ENCODE peak calls at places on chromosomes 16 and 17, in five cellular contexts. C is neuronal stem cell, A is mesenchymal stem cell, O is IMR-90, R is H1. L is an unnamed sample.

GRCh38 chr16:3696425-3697218 is 20.7 kb downstream of the TRAP1 start:
- DNase-seq in R (no peak), A (peak), O (peak), C (no peak), L (no peak)

GRCh38 chr17:34414338-34414737 is 51.3 kb upstream of the CCL1 start:
- DNase-seq in R (no peak), A (no peak), O (no peak), C (no peak), L (peak)

GRCh38 chr17:17403899-17404576 is 72.8 kb upstream of the MED9 start:
- DNase-seq in O (no peak), C (no peak), R (no peak), A (no peak), L (no peak)

GRCh38 chr16:80006175-80006895 is 405.8 kb upstream of the MAF start:
- DNase-seq in O (peak), R (no peak), C (no peak), A (peak), L (no peak)

GRCh38 chr17:17768415-17769088 is 68.2 kb downstream of the SREBF1 start:
- DNase-seq in C (no peak), R (no peak), O (no peak), A (no peak), L (no peak)

GRCh38 chr17:15463363-15463762 is 4.1 kb downstream of the CDRT4 start:
- DNase-seq in A (peak), C (no peak), R (no peak), O (peak), L (peak)

GRCh38 chr17:56838687-56839086 is 4.7 kb downstream of the DGKE start:
- DNase-seq in A (no peak), O (no peak), C (no peak), R (no peak), L (no peak)

GRCh38 chr16:19528666-19529065 is 4.9 kb downstream of the CCP110 start:
- DNase-seq in R (no peak), A (no peak), C (no peak), O (no peak), L (no peak)

GRCh38 chr16:69823831-69824563 is 61.9 kb downstream of the WWP2 start:
- DNase-seq in R (no peak), C (no peak), A (no peak), O (no peak), L (no peak)

GRCh38 chr16:65769055-65769465 is 597.4 kb upstream of the CDH5 start:
- DNase-seq in R (no peak), C (no peak), A (peak), O (peak), L (no peak)

GRCh38 chr16:87897563-87898505 is 28.5 kb upstream of the SLC7A5 start:
- DNase-seq in R (no peak), O (no peak), C (no peak), A (no peak), L (no peak)

GRCh38 chr17:61694095-61694494 is 103.1 kb upstream of the NACA2 start:
- DNase-seq in C (no peak), O (no peak), R (no peak), A (no peak), L (no peak)

GRCh38 chr17:76427457-76428231 is 25.3 kb downstream of the UBE2O start:
- DNase-seq in A (peak), C (no peak), R (no peak), O (peak), L (no peak)

GRCh38 chr17:83062011-83062817 is 17.2 kb upstream of the METRNL start:
- DNase-seq in O (no peak), A (no peak), C (no peak), R (no peak), L (peak)

GRCh38 chr17:41444186-41444585 is 3.4 kb upstream of the KRT38 start:
- DNase-seq in R (no peak), A (no peak), C (no peak), O (peak), L (no peak)

GRCh38 chr16:49468611-49469322 is 95.2 kb downstream of the C16orf78 start:
- DNase-seq in C (no peak), O (no peak), A (no peak), R (no peak), L (peak)

GRCh38 chr16:85072947-85073346 is 39.3 kb downstream of the CIBAR2 start:
- DNase-seq in O (peak), R (no peak), C (no peak), A (no peak), L (no peak)

GRCh38 chr17:16467044-16467443 is 24.9 kb downstream of the LRRC75A start:
- DNase-seq in O (no peak), R (no peak), C (no peak), A (no peak), L (no peak)

GRCh38 chr16:23482778-23483177 is 27.5 kb downstream of the GGA2 start:
- DNase-seq in C (no peak), O (no peak), R (no peak), A (no peak), L (no peak)

GRCh38 chr17:66340720-66341119 is 38.3 kb downstream of the PRKCA start:
- DNase-seq in A (no peak), O (no peak), R (no peak), C (no peak), L (no peak)

GRCh38 chr16:86289907-86290306 is 220.4 kb upstream of the FOXF1 start:
- DNase-seq in A (no peak), O (no peak), C (no peak), R (no peak), L (no peak)

GRCh38 chr16:87119748-87120147 is 197.4 kb downstream of the C16orf95 start:
- DNase-seq in C (no peak), O (no peak), A (no peak), R (no peak), L (no peak)

GRCh38 chr16:18800674-18801196 is 614 bp downstream of the ARL6IP1 start:
- DNase-seq in C (peak), R (no peak), A (peak), O (no peak), L (no peak)

GRCh38 chr17:77392376-77393273 is 251.9 kb downstream of the SEC14L1 start:
- DNase-seq in R (peak), C (no peak), O (no peak), A (no peak), L (peak)

GRCh38 chr17:1099242-1099641 is 80.5 kb downstream of the ABR start:
- DNase-seq in O (no peak), R (no peak), C (no peak), A (no peak), L (no peak)

GRCh38 chr16:74760007-74760767 is 14.4 kb downstream of the FA2H start:
- DNase-seq in R (no peak), C (no peak), A (peak), O (peak), L (no peak)

GRCh38 chr16:75097941-75098897 is 18.4 kb downstream of the LDHD start:
- DNase-seq in R (no peak), C (no peak), O (no peak), A (no peak), L (no peak)

GRCh38 chr16:8798535-8799157 is 1.0 kb downstream of the PMM2 start:
- DNase-seq in O (no peak), A (peak), C (no peak), R (no peak), L (no peak)

GRCh38 chr16:58502217-58502921 is 2.4 kb downstream of the NDRG4 start:
- DNase-seq in R (no peak), A (no peak), C (no peak), O (no peak), L (no peak)

GRCh38 chr17:17021194-17021863 is 20.9 kb upstream of the MPRIP start:
- DNase-seq in A (no peak), R (no peak), O (no peak), C (peak), L (peak)

GRCh38 chr17:42183741-42184711 is 1.2 kb downstream of the HCRT start:
- DNase-seq in R (no peak), O (peak), A (peak), C (peak), L (peak)

GRCh38 chr17:60790205-60790604 is 112.6 kb downstream of the BCAS3 start:
- DNase-seq in A (no peak), R (no peak), O (no peak), C (no peak), L (no peak)

GRCh38 chr16:17345043-17345442 is 125.7 kb downstream of the XYLT1 start:
- DNase-seq in R (no peak), C (no peak), A (no peak), O (peak), L (no peak)

DNA sequence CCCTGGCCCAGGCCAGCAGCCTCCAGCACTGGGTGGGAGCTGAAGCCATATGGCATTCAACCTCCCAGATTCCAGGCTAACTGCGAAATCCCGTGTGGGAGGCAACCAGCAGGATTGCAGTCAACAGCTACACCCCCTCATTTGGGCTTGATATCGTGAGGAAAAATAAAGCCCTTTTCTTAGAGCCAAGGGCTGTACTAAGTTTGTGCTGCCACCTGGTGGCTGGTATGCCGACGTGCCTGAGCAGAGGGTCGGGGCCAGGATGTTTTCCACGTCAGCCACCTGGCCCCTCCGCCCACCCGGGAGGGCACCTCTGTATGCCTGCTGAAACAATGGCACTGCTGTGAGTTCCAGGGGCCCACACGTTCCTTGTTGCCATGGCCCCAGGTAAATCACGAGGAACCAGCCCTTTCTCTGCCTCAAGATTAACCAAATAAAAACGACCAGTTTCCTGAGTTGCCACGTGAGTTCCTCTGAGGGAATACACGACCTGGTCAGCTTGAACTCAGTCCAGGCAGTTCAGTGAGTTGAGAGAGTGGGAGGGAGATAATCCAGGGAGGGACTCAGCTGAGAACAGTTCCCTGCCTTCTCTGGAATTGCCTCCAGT is 9.0 kb downstream of the TMEM98 start:
- DNase-seq in A (peak), O (peak), C (peak), R (peak), L (peak)
- H3K4me2 ChIP-seq in A (no peak), O (no peak), C (no peak), R (peak), L (no peak)

GRCh38 chr17:8226536-8227237 is 16.3 kb upstream of the AURKB start:
- DNase-seq in R (no peak), O (peak), C (peak), A (peak), L (peak)
- H3K27ac ChIP-seq in R (peak), O (peak), C (peak), A (peak), L (no peak)

DNA sequence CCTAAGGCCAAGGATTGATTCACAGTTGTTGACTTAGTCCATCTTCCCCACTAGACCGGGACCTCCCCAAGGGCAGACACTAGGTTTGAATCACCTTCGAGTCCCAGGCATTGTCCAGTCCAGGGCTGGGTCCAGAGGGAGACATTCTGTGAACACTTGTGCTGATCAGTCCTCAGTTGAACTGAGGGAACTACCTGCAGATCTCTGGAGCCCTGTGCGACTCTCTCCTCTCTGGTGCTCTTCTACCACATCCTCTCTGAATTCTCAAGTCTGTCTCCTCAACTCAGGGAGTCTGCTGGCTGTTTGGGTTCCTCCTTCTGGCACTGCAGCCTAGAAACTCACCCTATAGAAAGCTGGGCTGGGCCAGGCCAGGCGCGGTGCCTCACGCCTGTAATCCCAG is 10.8 kb downstream of the ZNF232 start:
- DNase-seq in O (no peak), C (no peak), A (no peak), R (no peak), L (no peak)
- H4K91ac ChIP-seq in O (no peak), C (no peak), A (no peak), R (no peak), L (no peak)

GRCh38 chr17:8057691-8058114 is 18.8 kb downstream of the ALOX15B start:
- DNase-seq in C (peak), A (peak), O (peak), R (no peak), L (peak)
- H3K4me2 ChIP-seq in C (no peak), A (no peak), O (no peak), R (peak), L (peak)

DNA sequence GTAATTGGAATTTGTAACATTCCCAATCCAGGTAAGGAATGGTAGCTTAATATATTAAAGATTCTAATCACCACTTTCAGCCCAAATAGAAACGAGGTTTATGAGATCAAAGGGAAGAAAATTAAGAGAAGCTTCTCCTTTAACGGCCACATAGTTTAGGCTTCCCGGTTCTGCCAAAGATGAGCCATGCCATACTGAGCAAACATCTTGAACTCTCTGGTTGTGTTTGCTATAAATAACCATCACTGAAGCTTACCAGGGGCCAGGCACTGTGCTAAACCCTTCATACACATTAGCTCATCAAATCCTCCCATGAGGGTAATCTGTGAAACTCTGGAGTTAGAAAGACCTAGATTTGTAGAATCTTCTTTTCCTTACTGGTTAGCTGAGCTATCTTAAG is 2.8 kb downstream of the MYH11 start:
- DNase-seq in C (no peak), A (no peak), O (no peak), R (no peak), L (no peak)
- H3K27ac ChIP-seq in C (no peak), A (no peak), O (no peak), R (no peak), L (no peak)

GRCh38 chr17:9671559-9671958 is 26.2 kb downstream of the USP43 start:
- DNase-seq in O (no peak), R (no peak), C (no peak), A (no peak), L (no peak)
- H4K91ac ChIP-seq in O (no peak), R (no peak), C (no peak), A (no peak), L (no peak)

GRCh38 chr17:43928606-43929005 is 13.7 kb downstream of the PPY start:
- DNase-seq in A (no peak), R (no peak), O (no peak), C (no peak), L (no peak)

GRCh38 chr17:43932923-43933322 is 9.4 kb downstream of the PPY start:
- DNase-seq in A (no peak), C (no peak), O (no peak), R (no peak), L (no peak)

GRCh38 chr17:43927101-43927935 is 15.0 kb downstream of the PPY start:
- DNase-seq in C (no peak), A (no peak), O (no peak), R (no peak), L (no peak)

GRCh38 chr17:43932357-43932756 is 9.9 kb downstream of the PPY start:
- DNase-seq in A (no peak), C (no peak), R (no peak), O (no peak), L (no peak)

GRCh38 chr17:43931062-43931571 is 11.2 kb downstream of the PPY start:
- DNase-seq in A (no peak), R (no peak), C (no peak), O (no peak), L (no peak)
- H3K4me2 ChIP-seq in A (no peak), R (no peak), C (no peak), O (no peak), L (no peak)

GRCh38 chr16:1723450-1724147 is 17.6 kb downstream of the MAPK8IP3 start:
- DNase-seq in O (peak), R (no peak), A (peak), C (no peak), L (no peak)
- H3K27ac ChIP-seq in O (peak), R (no peak), A (peak), C (no peak), L (no peak)

GRCh38 chr17:81980122-81980521 is 2.7 kb downstream of the ASPSCR1 start:
- DNase-seq in A (no peak), O (no peak), R (no peak), C (no peak), L (no peak)

GRCh38 chr17:81976332-81977210 is 858 bp upstream of the ASPSCR1 start:
- DNase-seq in A (peak), C (no peak), R (no peak), O (no peak), L (peak)

GRCh38 chr17:81978901-81979298 is 1.5 kb downstream of the ASPSCR1 start:
- DNase-seq in O (no peak), A (no peak), R (no peak), C (no peak), L (no peak)

GRCh38 chr17:81980752-81981239 is 3.4 kb downstream of the ASPSCR1 start:
- DNase-seq in O (no peak), R (no peak), A (no peak), C (no peak), L (no peak)

DNA sequence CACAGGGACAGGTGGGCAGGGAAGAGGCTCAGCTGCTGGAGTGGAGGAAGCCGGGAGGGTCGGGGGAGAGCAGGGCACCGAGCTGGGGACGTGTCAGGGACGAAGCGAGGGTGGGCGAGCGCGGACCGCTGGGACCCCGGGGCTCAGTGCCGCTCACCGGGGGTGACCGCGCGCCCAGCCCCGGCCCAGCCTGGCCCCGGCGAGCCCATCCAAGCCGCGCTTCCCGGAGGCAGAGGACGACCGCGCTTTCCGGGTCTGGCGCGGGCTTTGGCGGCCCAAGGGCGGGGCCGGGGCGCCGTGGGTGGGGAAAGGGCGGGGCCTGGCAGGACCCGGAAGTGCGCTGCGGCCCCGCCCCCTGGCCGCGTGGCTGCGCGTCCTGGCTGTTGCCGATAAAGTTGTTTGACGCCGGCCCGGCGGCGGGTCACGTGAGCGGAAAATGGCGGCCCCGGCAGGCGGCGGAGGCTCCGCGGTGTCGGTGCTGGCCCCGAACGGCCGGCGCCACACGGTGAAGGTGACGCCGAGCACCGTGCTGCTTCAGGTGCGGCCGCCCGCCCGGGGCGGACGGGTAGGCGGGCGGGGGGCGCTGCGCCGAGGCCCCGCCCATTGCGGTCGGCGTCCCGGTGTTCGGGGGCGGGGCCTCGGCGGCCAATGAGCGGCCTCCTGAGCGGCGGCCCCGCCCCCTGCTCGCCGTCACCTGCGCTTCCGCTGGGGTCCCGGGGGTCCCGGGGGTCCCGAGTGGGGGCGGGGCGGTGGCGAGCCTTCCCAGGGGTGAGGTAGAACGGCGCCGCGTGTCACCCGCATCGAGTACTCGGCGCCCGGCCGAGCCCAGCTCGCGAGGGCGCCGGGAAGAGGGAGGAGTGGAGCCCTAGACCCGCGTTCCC is at the start of gene ASPSCR1:
- DNase-seq in O (peak), R (peak), C (peak), A (peak), L (peak)
- H4K91ac ChIP-seq in O (peak), R (peak), C (no peak), A (peak), L (no peak)

L was measured in H9.